ENCODE peak calls at places on chromosomes 6 and 20, in eight cellular contexts. Y, A, Z, M, I, L, F and B are unnamed samples.

GRCh38 chr20:34037121-34037520 is 43.4 kb downstream of the RALY start:
- DNase-seq in L (no peak), Y (no peak), Z (peak; percentile 43), I (no peak), M (no peak), F (no peak), A (no peak), B (no peak)

GRCh38 chr20:36579996-36580545 is 6.7 kb downstream of the TGIF2 start:
- DNase-seq in M (peak; percentile 68), Z (no peak), Y (no peak), A (no peak), I (no peak), L (peak; percentile 38), F (no peak), B (no peak)

GRCh38 chr6:163118941-163119340 is 295.6 kb upstream of the QKI start:
- DNase-seq in L (no peak), I (no peak), Y (no peak), A (no peak), F (no peak), M (no peak), Z (no peak), B (no peak)

GRCh38 chr6:30304002-30304401 is 22.7 kb upstream of the TRIM39 start:
- DNase-seq in A (no peak), L (no peak), M (no peak), Z (no peak), I (no peak), Y (no peak), F (no peak), B (no peak)

GRCh38 chr20:58824843-58825242 is 25.9 kb downstream of the GNAS-AS1 start:
- DNase-seq in M (no peak), L (no peak), A (no peak), I (no peak), F (no peak), Y (no peak), Z (no peak), B (no peak)

GRCh38 chr6:150409576-150410066 is 40.8 kb downstream of the IYD start:
- DNase-seq in M (peak; percentile 10), I (no peak), F (no peak), Z (peak; percentile 32), Y (no peak), A (peak; percentile 77), L (no peak), B (no peak)

GRCh38 chr20:56554869-56555268 is 21.8 kb downstream of the FAM209B start:
- DNase-seq in F (peak; percentile 49), I (no peak), Y (peak; percentile 98), A (peak; percentile 48), M (peak; percentile 97), L (peak; percentile 91), Z (peak; percentile 89), B (peak; percentile 81)

GRCh38 chr20:59672576-59672975 is 68.2 kb downstream of the PHACTR3 start:
- DNase-seq in I (no peak), Z (no peak), Y (no peak), F (no peak), L (no peak), M (no peak), A (no peak), B (no peak)

GRCh38 chr20:53900380-53900999 is 169.9 kb downstream of the BCAS1 start:
- DNase-seq in L (peak; percentile 95), A (no peak), Y (peak; percentile 97), F (no peak), Z (no peak), M (peak; percentile 78), I (no peak), B (no peak)

GRCh38 chr6:49325901-49326300 is 137.2 kb downstream of the MMUT start:
- DNase-seq in L (peak; percentile 26), Y (peak; percentile 20), M (peak; percentile 4), F (no peak), A (no peak), Z (no peak), I (no peak), B (no peak)

GRCh38 chr20:20214757-20215275 is 153.1 kb upstream of the INSM1 start:
- DNase-seq in I (no peak), L (no peak), M (no peak), F (peak; percentile 60), A (peak; percentile 60), Y (no peak), Z (no peak), B (no peak)